ENCODE peak calls at places on chromosomes 11 and 22, in ten cellular contexts. One of them, this sample, is unnamed.
A peak's percentile ranks its signal among the peaks of the same experiment; 100 is the strongest.

GRCh38 chr11:64675417-64676252 is 47.4 kb downstream of the NRXN2 start:
- DNase-seq in stimulated activated CD4-positive, alpha-beta T cell treated with anti-CD3 and anti-CD28 coated beads, Interleukin-2, amount 100 ng/mL, for 24 hours: no peak
- DNase-seq in activated effector memory CD4-positive, alpha-beta T cell treated with Interleukin-2 at 50 U/mL for 16 hours: no peak
- DNase-seq in stromal cell of bone marrow: peak; percentile 90
- DNase-seq in heart right ventricle: peak; percentile 87
- DNase-seq in bronchial epithelial cell: peak; percentile 76
- DNase-seq in sciatic nerve: peak; percentile 76
- DNase-seq in colonic mucosa: peak; percentile 29
- DNase-seq in AG04450: no peak
- DNase-seq in ACHN: peak; percentile 55
- DNase-seq in this sample: no peak

GRCh38 chr11:64444838-64445441 is 86.0 kb downstream of the RPS6KA4 start:
- DNase-seq in ACHN: no peak
- DNase-seq in sciatic nerve: no peak
- DNase-seq in heart right ventricle: no peak
- DNase-seq in bronchial epithelial cell: peak; percentile 30
- DNase-seq in stromal cell of bone marrow: peak; percentile 9
- DNase-seq in stimulated activated CD4-positive, alpha-beta T cell treated with anti-CD3 and anti-CD28 coated beads, Interleukin-2, amount 100 ng/mL, for 24 hours: no peak
- DNase-seq in activated effector memory CD4-positive, alpha-beta T cell treated with Interleukin-2 at 50 U/mL for 16 hours: no peak
- DNase-seq in AG04450: no peak
- DNase-seq in colonic mucosa: no peak
- DNase-seq in this sample: no peak

GRCh38 chr11:92828576-92828975 is 140.9 kb upstream of the MTNR1B start:
- DNase-seq in colonic mucosa: no peak
- DNase-seq in sciatic nerve: no peak
- DNase-seq in activated effector memory CD4-positive, alpha-beta T cell treated with Interleukin-2 at 50 U/mL for 16 hours: no peak
- DNase-seq in ACHN: no peak
- DNase-seq in stromal cell of bone marrow: no peak
- DNase-seq in stimulated activated CD4-positive, alpha-beta T cell treated with anti-CD3 and anti-CD28 coated beads, Interleukin-2, amount 100 ng/mL, for 24 hours: no peak
- DNase-seq in bronchial epithelial cell: no peak
- DNase-seq in heart right ventricle: no peak
- DNase-seq in AG04450: no peak
- DNase-seq in this sample: no peak

GRCh38 chr22:30733081-30733680 is 38.5 kb downstream of the OSBP2 start:
- DNase-seq in stimulated activated CD4-positive, alpha-beta T cell treated with anti-CD3 and anti-CD28 coated beads, Interleukin-2, amount 100 ng/mL, for 24 hours: no peak
- DNase-seq in bronchial epithelial cell: peak; percentile 40
- DNase-seq in heart right ventricle: no peak
- DNase-seq in activated effector memory CD4-positive, alpha-beta T cell treated with Interleukin-2 at 50 U/mL for 16 hours: no peak
- DNase-seq in ACHN: no peak
- DNase-seq in sciatic nerve: no peak
- DNase-seq in AG04450: peak; percentile 20
- DNase-seq in colonic mucosa: no peak
- DNase-seq in stromal cell of bone marrow: peak; percentile 10
- DNase-seq in this sample: no peak

GRCh38 chr22:39520874-39521857 is 804 bp downstream of the ATF4 start:
- DNase-seq in stimulated activated CD4-positive, alpha-beta T cell treated with anti-CD3 and anti-CD28 coated beads, Interleukin-2, amount 100 ng/mL, for 24 hours: peak; percentile 83
- DNase-seq in ACHN: peak; percentile 60
- DNase-seq in stromal cell of bone marrow: peak; percentile 72
- DNase-seq in AG04450: no peak
- DNase-seq in bronchial epithelial cell: no peak
- DNase-seq in sciatic nerve: peak; percentile 89
- DNase-seq in colonic mucosa: peak; percentile 84
- DNase-seq in heart right ventricle: peak; percentile 88
- DNase-seq in activated effector memory CD4-positive, alpha-beta T cell treated with Interleukin-2 at 50 U/mL for 16 hours: peak; percentile 53
- DNase-seq in this sample: peak; percentile 62

GRCh38 chr11:122646549-122647340 is 8.8 kb upstream of the UBASH3B start:
- DNase-seq in sciatic nerve: no peak
- DNase-seq in heart right ventricle: no peak
- DNase-seq in bronchial epithelial cell: peak; percentile 85
- DNase-seq in colonic mucosa: no peak
- DNase-seq in AG04450: no peak
- DNase-seq in stromal cell of bone marrow: peak; percentile 59
- DNase-seq in stimulated activated CD4-positive, alpha-beta T cell treated with anti-CD3 and anti-CD28 coated beads, Interleukin-2, amount 100 ng/mL, for 24 hours: no peak
- DNase-seq in activated effector memory CD4-positive, alpha-beta T cell treated with Interleukin-2 at 50 U/mL for 16 hours: no peak
- DNase-seq in ACHN: no peak
- DNase-seq in this sample: no peak

GRCh38 chr11:34819740-34820482 is 96.3 kb downstream of the APIP start:
- DNase-seq in activated effector memory CD4-positive, alpha-beta T cell treated with Interleukin-2 at 50 U/mL for 16 hours: no peak
- DNase-seq in colonic mucosa: no peak
- DNase-seq in stimulated activated CD4-positive, alpha-beta T cell treated with anti-CD3 and anti-CD28 coated beads, Interleukin-2, amount 100 ng/mL, for 24 hours: no peak
- DNase-seq in stromal cell of bone marrow: peak; percentile 1
- DNase-seq in bronchial epithelial cell: no peak
- DNase-seq in AG04450: no peak
- DNase-seq in ACHN: no peak
- DNase-seq in sciatic nerve: no peak
- DNase-seq in heart right ventricle: no peak
- DNase-seq in this sample: no peak

GRCh38 chr11:124717786-124718634 is 21.7 kb upstream of the NRGN start:
- DNase-seq in sciatic nerve: no peak
- DNase-seq in bronchial epithelial cell: peak; percentile 10
- DNase-seq in activated effector memory CD4-positive, alpha-beta T cell treated with Interleukin-2 at 50 U/mL for 16 hours: no peak
- DNase-seq in ACHN: peak; percentile 25
- DNase-seq in colonic mucosa: no peak
- DNase-seq in heart right ventricle: peak; percentile 32
- DNase-seq in stimulated activated CD4-positive, alpha-beta T cell treated with anti-CD3 and anti-CD28 coated beads, Interleukin-2, amount 100 ng/mL, for 24 hours: peak; percentile 15
- DNase-seq in AG04450: no peak
- DNase-seq in stromal cell of bone marrow: no peak
- DNase-seq in this sample: peak; percentile 54

This sample was measured in WTC11.